ENCODE peak calls at places on chromosomes 2 and 18, in eight cellular contexts. One of them, this sample, is unnamed.

GRCh38 chr2:239390546-239391285 is 10.1 kb downstream of the HDAC4 start:
- DNase-seq in AG04450: no peak
- DNase-seq in WTC11: no peak
- DNase-seq in HFF-Myc: no peak
- DNase-seq in GM20000: no peak
- DNase-seq in left cardiac atrium: no peak
- DNase-seq in mammary epithelial cell: no peak
- DNase-seq in central memory CD4-positive, alpha-beta T cell: no peak
- DNase-seq in this sample: no peak

GRCh38 chr18:74513149-74513882 is 17.2 kb downstream of the CNDP2 start:
- DNase-seq in GM20000: no peak
- DNase-seq in mammary epithelial cell: no peak
- DNase-seq in central memory CD4-positive, alpha-beta T cell: no peak
- DNase-seq in AG04450: no peak
- DNase-seq in WTC11: no peak
- DNase-seq in left cardiac atrium: no peak
- DNase-seq in HFF-Myc: no peak
- DNase-seq in this sample: no peak

GRCh38 chr2:23566236-23567142 is 181.5 kb downstream of the KLHL29 start:
- DNase-seq in AG04450: no peak
- DNase-seq in WTC11: peak
- DNase-seq in mammary epithelial cell: no peak
- DNase-seq in GM20000: peak
- DNase-seq in HFF-Myc: no peak
- DNase-seq in left cardiac atrium: no peak
- DNase-seq in central memory CD4-positive, alpha-beta T cell: no peak
- DNase-seq in this sample: no peak

GRCh38 chr2:176934869-176935415 is 277.7 kb upstream of the HNRNPA3 start:
- DNase-seq in mammary epithelial cell: no peak
- DNase-seq in AG04450: no peak
- DNase-seq in left cardiac atrium: no peak
- DNase-seq in central memory CD4-positive, alpha-beta T cell: no peak
- DNase-seq in WTC11: no peak
- DNase-seq in HFF-Myc: peak
- DNase-seq in GM20000: no peak
- DNase-seq in this sample: no peak

GRCh38 chr2:20144196-20144595 is 80.7 kb downstream of the SDC1 start:
- DNase-seq in central memory CD4-positive, alpha-beta T cell: no peak
- DNase-seq in AG04450: no peak
- DNase-seq in GM20000: no peak
- DNase-seq in WTC11: no peak
- DNase-seq in mammary epithelial cell: no peak
- DNase-seq in left cardiac atrium: no peak
- DNase-seq in HFF-Myc: no peak
- DNase-seq in this sample: no peak

GRCh38 chr2:31240406-31241365 is 6.7 kb downstream of the EHD3 start:
- DNase-seq in GM20000: no peak
- DNase-seq in HFF-Myc: no peak
- DNase-seq in WTC11: no peak
- DNase-seq in mammary epithelial cell: no peak
- DNase-seq in left cardiac atrium: no peak
- DNase-seq in central memory CD4-positive, alpha-beta T cell: no peak
- DNase-seq in AG04450: no peak
- DNase-seq in this sample: no peak

GRCh38 chr2:110860620-110861019 is 128.2 kb downstream of the ACOXL start:
- DNase-seq in mammary epithelial cell: no peak
- DNase-seq in central memory CD4-positive, alpha-beta T cell: no peak
- DNase-seq in left cardiac atrium: no peak
- DNase-seq in AG04450: no peak
- DNase-seq in HFF-Myc: no peak
- DNase-seq in WTC11: no peak
- DNase-seq in GM20000: no peak
- DNase-seq in this sample: no peak

GRCh38 chr2:41892486-41892885 is 155.3 kb upstream of the PKDCC start:
- DNase-seq in WTC11: no peak
- DNase-seq in mammary epithelial cell: no peak
- DNase-seq in central memory CD4-positive, alpha-beta T cell: no peak
- DNase-seq in AG04450: no peak
- DNase-seq in GM20000: no peak
- DNase-seq in left cardiac atrium: no peak
- DNase-seq in HFF-Myc: no peak
- DNase-seq in this sample: no peak

GRCh38 chr2:118801154-118801553 is 46.3 kb downstream of the EN1 start:
- DNase-seq in HFF-Myc: no peak
- DNase-seq in mammary epithelial cell: peak
- DNase-seq in WTC11: no peak
- DNase-seq in AG04450: no peak
- DNase-seq in central memory CD4-positive, alpha-beta T cell: no peak
- DNase-seq in left cardiac atrium: no peak
- DNase-seq in GM20000: no peak
- DNase-seq in this sample: no peak

GRCh38 chr2:115034801-115035200 is 592.4 kb downstream of the DPP10 start:
- DNase-seq in AG04450: no peak
- DNase-seq in central memory CD4-positive, alpha-beta T cell: no peak
- DNase-seq in mammary epithelial cell: no peak
- DNase-seq in left cardiac atrium: no peak
- DNase-seq in WTC11: no peak
- DNase-seq in GM20000: no peak
- DNase-seq in HFF-Myc: no peak
- DNase-seq in this sample: no peak

GRCh38 chr2:7849027-7849426 is 832.8 kb upstream of the ID2 start:
- DNase-seq in AG04450: no peak
- DNase-seq in central memory CD4-positive, alpha-beta T cell: no peak
- DNase-seq in left cardiac atrium: no peak
- DNase-seq in GM20000: no peak
- DNase-seq in HFF-Myc: no peak
- DNase-seq in mammary epithelial cell: no peak
- DNase-seq in WTC11: no peak
- DNase-seq in this sample: no peak

GRCh38 chr2:190947711-190948251 is 66.2 kb downstream of the STAT1 start:
- DNase-seq in central memory CD4-positive, alpha-beta T cell: peak
- DNase-seq in GM20000: peak
- DNase-seq in mammary epithelial cell: peak
- DNase-seq in HFF-Myc: peak
- DNase-seq in left cardiac atrium: no peak
- DNase-seq in AG04450: peak
- DNase-seq in WTC11: no peak
- DNase-seq in this sample: peak

GRCh38 chr2:231714639-231715498 is 6.5 kb downstream of the PTMA start:
- DNase-seq in HFF-Myc: no peak
- DNase-seq in central memory CD4-positive, alpha-beta T cell: peak
- DNase-seq in mammary epithelial cell: peak
- DNase-seq in GM20000: peak
- DNase-seq in AG04450: no peak
- DNase-seq in left cardiac atrium: peak
- DNase-seq in WTC11: peak
- DNase-seq in this sample: no peak

GRCh38 chr2:204972161-204972560 is 426.9 kb downstream of the PARD3B start:
- DNase-seq in GM20000: no peak
- DNase-seq in WTC11: no peak
- DNase-seq in central memory CD4-positive, alpha-beta T cell: no peak
- DNase-seq in left cardiac atrium: no peak
- DNase-seq in AG04450: no peak
- DNase-seq in HFF-Myc: no peak
- DNase-seq in mammary epithelial cell: no peak
- DNase-seq in this sample: no peak

GRCh38 chr2:40095003-40095402 is 315.9 kb upstream of the THUMPD2 start:
- DNase-seq in central memory CD4-positive, alpha-beta T cell: no peak
- DNase-seq in GM20000: no peak
- DNase-seq in WTC11: no peak
- DNase-seq in mammary epithelial cell: peak
- DNase-seq in AG04450: no peak
- DNase-seq in left cardiac atrium: no peak
- DNase-seq in HFF-Myc: no peak
- DNase-seq in this sample: no peak

GRCh38 chr2:238465487-238466241 is 38.9 kb downstream of the ASB1 start:
- DNase-seq in central memory CD4-positive, alpha-beta T cell: no peak
- DNase-seq in left cardiac atrium: no peak
- DNase-seq in HFF-Myc: no peak
- DNase-seq in mammary epithelial cell: no peak
- DNase-seq in WTC11: no peak
- DNase-seq in GM20000: no peak
- DNase-seq in AG04450: no peak
- DNase-seq in this sample: no peak

GRCh38 chr2:43149482-43150107 is 76.8 kb downstream of the ZFP36L2 start:
- DNase-seq in left cardiac atrium: no peak
- DNase-seq in AG04450: no peak
- DNase-seq in central memory CD4-positive, alpha-beta T cell: no peak
- DNase-seq in mammary epithelial cell: no peak
- DNase-seq in WTC11: no peak
- DNase-seq in HFF-Myc: no peak
- DNase-seq in GM20000: no peak
- DNase-seq in this sample: no peak

GRCh38 chr18:22604390-22604985 is 186.8 kb upstream of the CTAGE1 start:
- DNase-seq in HFF-Myc: no peak
- DNase-seq in left cardiac atrium: peak
- DNase-seq in central memory CD4-positive, alpha-beta T cell: no peak
- DNase-seq in mammary epithelial cell: peak
- DNase-seq in WTC11: no peak
- DNase-seq in AG04450: no peak
- DNase-seq in GM20000: no peak
- DNase-seq in this sample: no peak

GRCh38 chr2:39597309-39597708 is 68.4 kb upstream of the TMEM178A start:
- DNase-seq in mammary epithelial cell: no peak
- DNase-seq in GM20000: no peak
- DNase-seq in left cardiac atrium: no peak
- DNase-seq in central memory CD4-positive, alpha-beta T cell: no peak
- DNase-seq in WTC11: no peak
- DNase-seq in AG04450: no peak
- DNase-seq in HFF-Myc: no peak
- DNase-seq in this sample: no peak

GRCh38 chr2:118085173-118086023 is 2.9 kb upstream of the INSIG2 start:
- DNase-seq in central memory CD4-positive, alpha-beta T cell: no peak
- DNase-seq in mammary epithelial cell: peak
- DNase-seq in WTC11: no peak
- DNase-seq in left cardiac atrium: no peak
- DNase-seq in HFF-Myc: no peak
- DNase-seq in AG04450: no peak
- DNase-seq in GM20000: no peak
- DNase-seq in this sample: no peak

GRCh38 chr2:46493241-46493970 is 14.0 kb downstream of the TMEM247 start:
- DNase-seq in HFF-Myc: no peak
- DNase-seq in mammary epithelial cell: peak
- DNase-seq in WTC11: no peak
- DNase-seq in left cardiac atrium: no peak
- DNase-seq in AG04450: peak
- DNase-seq in GM20000: peak
- DNase-seq in central memory CD4-positive, alpha-beta T cell: no peak
- DNase-seq in this sample: no peak

GRCh38 chr2:216730871-216731270 is 35.5 kb upstream of the IGFBP5 start:
- DNase-seq in AG04450: no peak
- DNase-seq in left cardiac atrium: no peak
- DNase-seq in central memory CD4-positive, alpha-beta T cell: no peak
- DNase-seq in GM20000: no peak
- DNase-seq in WTC11: no peak
- DNase-seq in HFF-Myc: no peak
- DNase-seq in mammary epithelial cell: no peak
- DNase-seq in this sample: no peak

GRCh38 chr2:62293490-62294212 is 97.7 kb downstream of the B3GNT2 start:
- DNase-seq in central memory CD4-positive, alpha-beta T cell: no peak
- DNase-seq in GM20000: no peak
- DNase-seq in HFF-Myc: no peak
- DNase-seq in mammary epithelial cell: peak
- DNase-seq in AG04450: no peak
- DNase-seq in left cardiac atrium: peak
- DNase-seq in WTC11: peak
- DNase-seq in this sample: no peak

GRCh38 chr18:29096380-29096779 is 919.5 kb upstream of the CDH2 start:
- DNase-seq in HFF-Myc: no peak
- DNase-seq in AG04450: no peak
- DNase-seq in central memory CD4-positive, alpha-beta T cell: no peak
- DNase-seq in GM20000: no peak
- DNase-seq in mammary epithelial cell: no peak
- DNase-seq in WTC11: no peak
- DNase-seq in left cardiac atrium: no peak
- DNase-seq in this sample: no peak

GRCh38 chr18:54260376-54261072 is 8.8 kb upstream of the POLI start:
- DNase-seq in mammary epithelial cell: peak
- DNase-seq in WTC11: no peak
- DNase-seq in central memory CD4-positive, alpha-beta T cell: no peak
- DNase-seq in left cardiac atrium: no peak
- DNase-seq in AG04450: no peak
- DNase-seq in GM20000: peak
- DNase-seq in HFF-Myc: no peak
- DNase-seq in this sample: no peak

GRCh38 chr18:295756-296155 is 27.9 kb upstream of the THOC1 start:
- DNase-seq in left cardiac atrium: no peak
- DNase-seq in GM20000: no peak
- DNase-seq in WTC11: no peak
- DNase-seq in AG04450: no peak
- DNase-seq in HFF-Myc: no peak
- DNase-seq in mammary epithelial cell: no peak
- DNase-seq in central memory CD4-positive, alpha-beta T cell: no peak
- DNase-seq in this sample: no peak

GRCh38 chr2:120210234-120210781 is 12.9 kb downstream of the TMEM185B start:
- DNase-seq in AG04450: no peak
- DNase-seq in left cardiac atrium: no peak
- DNase-seq in HFF-Myc: no peak
- DNase-seq in WTC11: no peak
- DNase-seq in central memory CD4-positive, alpha-beta T cell: no peak
- DNase-seq in mammary epithelial cell: no peak
- DNase-seq in GM20000: no peak
- DNase-seq in this sample: no peak

GRCh38 chr2:239436076-239436475 is 35.3 kb upstream of the HDAC4 start:
- DNase-seq in HFF-Myc: no peak
- DNase-seq in left cardiac atrium: no peak
- DNase-seq in AG04450: no peak
- DNase-seq in central memory CD4-positive, alpha-beta T cell: no peak
- DNase-seq in WTC11: no peak
- DNase-seq in GM20000: no peak
- DNase-seq in mammary epithelial cell: no peak
- DNase-seq in this sample: no peak

GRCh38 chr2:230643576-230644291 is 68.9 kb upstream of the CAB39 start:
- DNase-seq in left cardiac atrium: peak
- DNase-seq in HFF-Myc: no peak
- DNase-seq in GM20000: peak
- DNase-seq in central memory CD4-positive, alpha-beta T cell: peak
- DNase-seq in mammary epithelial cell: no peak
- DNase-seq in AG04450: no peak
- DNase-seq in WTC11: no peak
- DNase-seq in this sample: no peak

GRCh38 chr2:230687498-230687897 is 25.1 kb upstream of the CAB39 start:
- DNase-seq in WTC11: no peak
- DNase-seq in AG04450: no peak
- DNase-seq in left cardiac atrium: no peak
- DNase-seq in HFF-Myc: no peak
- DNase-seq in mammary epithelial cell: peak
- DNase-seq in GM20000: no peak
- DNase-seq in central memory CD4-positive, alpha-beta T cell: no peak
- DNase-seq in this sample: no peak

GRCh38 chr18:55753643-55754255 is 165.8 kb upstream of the TCF4 start:
- DNase-seq in left cardiac atrium: no peak
- DNase-seq in WTC11: no peak
- DNase-seq in HFF-Myc: no peak
- DNase-seq in GM20000: no peak
- DNase-seq in central memory CD4-positive, alpha-beta T cell: no peak
- DNase-seq in mammary epithelial cell: peak
- DNase-seq in AG04450: no peak
- DNase-seq in this sample: no peak

This sample was measured in smooth muscle cell of the brain vasculature.